ENCODE peak calls at places on chromosomes 4 and X, in eight cellular contexts. One of them, this sample, is unnamed.

GRCh38 chrX:72122621-72123275 is 9.0 kb downstream of the RTL5 start:
- DNase-seq in heart right ventricle: no peak
- DNase-seq in RWPE1: no peak
- DNase-seq in hepatocyte: no peak
- DNase-seq in cardiac muscle cell: no peak
- DNase-seq in endodermal cell: peak; percentile 6
- DNase-seq in tibial nerve: no peak
- DNase-seq in WTC11: no peak
- DNase-seq in this sample: no peak

GRCh38 chr4:126071346-126072333 is 756.9 kb downstream of the FAT4 start:
- DNase-seq in heart right ventricle: no peak
- DNase-seq in RWPE1: no peak
- DNase-seq in hepatocyte: peak; percentile 38
- DNase-seq in cardiac muscle cell: peak; percentile 73
- DNase-seq in endodermal cell: no peak
- DNase-seq in tibial nerve: no peak
- DNase-seq in WTC11: no peak
- DNase-seq in this sample: no peak

GRCh38 chr4:158810487-158811215 is 41.8 kb downstream of the FNIP2 start:
- DNase-seq in heart right ventricle: peak; percentile 77
- DNase-seq in RWPE1: peak; percentile 74
- DNase-seq in hepatocyte: peak; percentile 83
- DNase-seq in cardiac muscle cell: peak; percentile 94
- DNase-seq in endodermal cell: no peak
- DNase-seq in tibial nerve: no peak
- DNase-seq in WTC11: no peak
- DNase-seq in this sample: peak; percentile 53

GRCh38 chrX:71922697-71923096 is 12.1 kb downstream of the NHSL2 start:
- DNase-seq in heart right ventricle: no peak
- DNase-seq in RWPE1: no peak
- DNase-seq in hepatocyte: no peak
- DNase-seq in cardiac muscle cell: no peak
- DNase-seq in endodermal cell: no peak
- DNase-seq in tibial nerve: no peak
- DNase-seq in WTC11: no peak
- DNase-seq in this sample: no peak

GRCh38 chr4:24521544-24521943 is 62.8 kb downstream of the DHX15 start:
- DNase-seq in heart right ventricle: no peak
- DNase-seq in RWPE1: no peak
- DNase-seq in hepatocyte: no peak
- DNase-seq in cardiac muscle cell: no peak
- DNase-seq in endodermal cell: no peak
- DNase-seq in tibial nerve: no peak
- DNase-seq in WTC11: no peak
- DNase-seq in this sample: no peak

GRCh38 chr4:27764526-27764837 is 903.8 kb downstream of the STIM2 start:
- DNase-seq in heart right ventricle: no peak
- DNase-seq in RWPE1: no peak
- DNase-seq in hepatocyte: no peak
- DNase-seq in cardiac muscle cell: no peak
- DNase-seq in endodermal cell: no peak
- DNase-seq in tibial nerve: no peak
- DNase-seq in WTC11: no peak
- DNase-seq in this sample: no peak

GRCh38 chrX:112734250-112734649 is 54.5 kb upstream of the LHFPL1 start:
- DNase-seq in heart right ventricle: peak; percentile 17
- DNase-seq in RWPE1: no peak
- DNase-seq in hepatocyte: no peak
- DNase-seq in cardiac muscle cell: peak; percentile 1
- DNase-seq in endodermal cell: peak; percentile 58
- DNase-seq in tibial nerve: no peak
- DNase-seq in WTC11: no peak
- DNase-seq in this sample: no peak

GRCh38 chrX:73944582-73944947 is 359.4 kb upstream of the ZCCHC13 start:
- DNase-seq in heart right ventricle: no peak
- DNase-seq in RWPE1: no peak
- DNase-seq in hepatocyte: peak; percentile 24
- DNase-seq in cardiac muscle cell: peak; percentile 12
- DNase-seq in endodermal cell: no peak
- DNase-seq in tibial nerve: no peak
- DNase-seq in WTC11: no peak
- DNase-seq in this sample: no peak

GRCh38 chrX:68903111-68903510 is 74.3 kb downstream of the EFNB1 start:
- DNase-seq in heart right ventricle: no peak
- DNase-seq in RWPE1: no peak
- DNase-seq in hepatocyte: no peak
- DNase-seq in cardiac muscle cell: peak; percentile 26
- DNase-seq in endodermal cell: no peak
- DNase-seq in tibial nerve: no peak
- DNase-seq in WTC11: no peak
- DNase-seq in this sample: no peak

DNA sequence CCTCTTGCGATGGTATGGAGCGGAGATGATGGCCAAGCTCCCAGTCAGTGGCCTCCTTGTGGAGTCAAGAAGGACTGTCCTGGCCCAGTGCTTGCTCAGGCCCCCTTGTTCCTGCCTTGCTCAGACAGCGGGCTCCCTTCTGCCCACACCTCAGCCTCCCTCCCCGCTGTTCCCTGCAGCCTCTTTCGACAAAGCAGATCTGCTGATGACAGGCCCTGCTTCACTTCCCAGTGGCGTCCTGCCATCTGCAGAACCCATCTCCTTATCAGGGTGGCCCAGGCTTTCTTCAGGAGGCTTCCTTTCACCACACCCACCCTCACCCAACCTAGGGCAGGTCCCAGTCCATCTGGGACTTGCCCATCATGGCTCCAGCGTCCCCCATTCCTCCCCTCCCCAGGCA is 80.0 kb downstream of the CLDN34 start:
- DNase-seq in heart right ventricle: no peak
- DNase-seq in RWPE1: no peak
- DNase-seq in hepatocyte: no peak
- DNase-seq in cardiac muscle cell: no peak
- DNase-seq in endodermal cell: no peak
- DNase-seq in tibial nerve: no peak
- DNase-seq in WTC11: no peak
- DNase-seq in this sample: no peak
- TF ChIP-seq CTCF in heart right ventricle: no peak
- TF ChIP-seq CTCF in RWPE1: no peak
- TF ChIP-seq CTCF in hepatocyte: no peak
- TF ChIP-seq CTCF in cardiac muscle cell: no peak
- TF ChIP-seq CTCF in endodermal cell: no peak
- TF ChIP-seq CTCF in tibial nerve: no peak
- TF ChIP-seq CTCF in WTC11: no peak
- TF ChIP-seq CTCF in this sample: no peak

DNA sequence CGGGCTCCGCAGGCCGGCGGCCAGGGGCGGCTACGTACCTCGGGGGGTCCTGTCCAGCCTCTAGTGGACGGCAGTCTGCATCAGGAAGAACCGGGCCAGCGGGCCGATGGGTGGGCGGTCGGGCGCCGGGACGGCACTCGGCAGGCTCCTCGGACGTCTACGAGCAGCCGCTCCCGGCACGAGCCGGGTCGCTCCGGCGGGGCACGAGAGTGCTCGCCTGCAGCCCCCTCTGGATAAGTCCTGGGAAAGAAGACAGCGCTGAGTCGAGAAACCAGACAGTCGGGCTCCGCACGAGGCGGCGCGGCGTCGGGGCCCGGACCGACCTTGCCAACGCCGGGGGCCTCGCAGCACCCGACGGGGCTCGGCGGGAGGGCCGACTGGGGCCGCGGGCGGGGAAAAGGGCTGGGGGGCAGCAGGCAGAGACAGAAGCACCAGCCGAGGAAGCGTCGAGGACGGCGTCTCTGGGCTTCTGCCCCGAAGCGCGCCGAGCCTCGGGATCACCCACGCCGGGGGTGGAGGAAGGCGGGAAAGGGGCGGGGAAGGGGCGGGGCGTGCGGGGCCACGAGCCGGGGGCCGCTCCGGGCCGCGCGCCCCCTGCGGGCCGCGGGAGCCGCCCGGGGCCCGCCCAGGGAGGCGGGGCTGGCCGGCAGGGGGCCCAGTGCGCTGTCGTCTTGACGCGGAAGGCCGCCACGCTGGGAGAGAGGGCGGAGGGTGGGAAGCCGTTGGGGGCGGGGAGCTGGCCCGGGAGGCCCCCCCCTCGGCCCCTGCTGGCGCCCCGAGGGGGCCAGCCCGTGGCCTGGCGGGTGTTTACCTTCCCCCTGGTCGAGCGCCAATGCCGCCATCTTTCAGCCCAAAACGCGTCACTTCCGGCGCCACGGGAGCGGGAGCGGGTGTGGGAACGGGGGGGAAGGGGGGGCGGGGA is 1.9 kb downstream of the KLHL15 start:
- DNase-seq in heart right ventricle: peak; percentile 89
- DNase-seq in RWPE1: peak; percentile 82
- DNase-seq in hepatocyte: peak; percentile 98
- DNase-seq in cardiac muscle cell: peak; percentile 96
- DNase-seq in endodermal cell: peak; percentile 92
- DNase-seq in tibial nerve: peak; percentile 81
- DNase-seq in WTC11: peak; percentile 63
- DNase-seq in this sample: peak; percentile 79
- TF ChIP-seq CTCF in heart right ventricle: peak; percentile 41
- TF ChIP-seq CTCF in RWPE1: peak; percentile 31
- TF ChIP-seq CTCF in hepatocyte: peak; percentile 21
- TF ChIP-seq CTCF in cardiac muscle cell: no peak
- TF ChIP-seq CTCF in endodermal cell: peak; percentile 36
- TF ChIP-seq CTCF in tibial nerve: peak; percentile 54
- TF ChIP-seq CTCF in WTC11: no peak
- TF ChIP-seq CTCF in this sample: no peak

GRCh38 chr4:112348488-112349158 is 51.5 kb downstream of the ALPK1 start:
- DNase-seq in heart right ventricle: peak; percentile 84
- DNase-seq in RWPE1: no peak
- DNase-seq in hepatocyte: peak; percentile 68
- DNase-seq in cardiac muscle cell: peak; percentile 82
- DNase-seq in endodermal cell: peak; percentile 89
- DNase-seq in tibial nerve: no peak
- DNase-seq in WTC11: peak; percentile 61
- DNase-seq in this sample: no peak
- TF ChIP-seq CTCF in heart right ventricle: no peak
- TF ChIP-seq CTCF in RWPE1: no peak
- TF ChIP-seq CTCF in hepatocyte: peak; percentile 30
- TF ChIP-seq CTCF in cardiac muscle cell: peak; percentile 32
- TF ChIP-seq CTCF in endodermal cell: peak; percentile 74
- TF ChIP-seq CTCF in tibial nerve: peak; percentile 23
- TF ChIP-seq CTCF in WTC11: no peak
- TF ChIP-seq CTCF in this sample: no peak

DNA sequence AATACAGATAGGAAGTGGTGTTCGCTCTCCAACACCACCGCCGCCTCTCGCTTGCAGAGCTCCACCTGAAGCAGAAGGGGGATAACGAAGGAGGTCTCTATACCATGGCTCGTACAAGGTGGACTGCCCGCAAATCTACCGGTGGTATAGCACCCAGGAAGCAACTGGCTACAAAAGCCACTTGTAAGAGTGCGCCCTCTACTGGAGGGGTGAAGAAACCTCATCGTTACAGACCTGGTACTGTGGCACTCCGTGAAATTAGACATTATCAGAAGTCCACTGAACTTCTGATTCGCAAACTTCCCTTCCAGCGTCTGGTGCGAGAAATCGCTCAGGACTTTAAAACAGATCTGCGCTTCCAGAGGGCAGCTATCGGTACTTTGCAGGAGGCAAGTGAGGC is 5.2 kb upstream of the BMP15 start:
- DNase-seq in heart right ventricle: no peak
- DNase-seq in RWPE1: no peak
- DNase-seq in hepatocyte: no peak
- DNase-seq in cardiac muscle cell: peak; percentile 2
- DNase-seq in endodermal cell: peak; percentile 44
- DNase-seq in tibial nerve: no peak
- DNase-seq in WTC11: peak; percentile 29
- DNase-seq in this sample: peak; percentile 46
- TF ChIP-seq CTCF in heart right ventricle: no peak
- TF ChIP-seq CTCF in RWPE1: no peak
- TF ChIP-seq CTCF in hepatocyte: peak; percentile 15
- TF ChIP-seq CTCF in cardiac muscle cell: peak; percentile 23
- TF ChIP-seq CTCF in endodermal cell: peak; percentile 66
- TF ChIP-seq CTCF in tibial nerve: no peak
- TF ChIP-seq CTCF in WTC11: peak; percentile 61
- TF ChIP-seq CTCF in this sample: peak; percentile 77

GRCh38 chrX:83658731-83659130 is 150.6 kb downstream of the POU3F4 start:
- DNase-seq in heart right ventricle: no peak
- DNase-seq in RWPE1: no peak
- DNase-seq in hepatocyte: no peak
- DNase-seq in cardiac muscle cell: no peak
- DNase-seq in endodermal cell: no peak
- DNase-seq in tibial nerve: no peak
- DNase-seq in WTC11: no peak
- DNase-seq in this sample: no peak
- TF ChIP-seq CTCF in heart right ventricle: no peak
- TF ChIP-seq CTCF in RWPE1: no peak
- TF ChIP-seq CTCF in hepatocyte: no peak
- TF ChIP-seq CTCF in cardiac muscle cell: no peak
- TF ChIP-seq CTCF in endodermal cell: peak; percentile 54
- TF ChIP-seq CTCF in tibial nerve: no peak
- TF ChIP-seq CTCF in WTC11: no peak
- TF ChIP-seq CTCF in this sample: no peak